ENCODE peak calls at places on chromosomes 2 and 18, in eight cellular contexts. One of them, this sample, is unnamed.

GRCh38 chr2:110886806-110887573 is 154.6 kb downstream of the ACOXL start:
- DNase-seq in coronary artery: no peak
- DNase-seq in heart left ventricle: no peak
- DNase-seq in cardiac muscle cell: no peak
- DNase-seq in DND-41: no peak
- DNase-seq in GM12878: no peak
- DNase-seq in foreskin fibroblast: no peak
- DNase-seq in fibroblast of the aortic adventitia: no peak
- DNase-seq in this sample: no peak

GRCh38 chr2:2328847-2329246 is 2.2 kb downstream of the MYT1L start:
- DNase-seq in coronary artery: no peak
- DNase-seq in heart left ventricle: no peak
- DNase-seq in cardiac muscle cell: peak; percentile 79
- DNase-seq in DND-41: peak; percentile 42
- DNase-seq in GM12878: no peak
- DNase-seq in foreskin fibroblast: no peak
- DNase-seq in fibroblast of the aortic adventitia: no peak
- DNase-seq in this sample: no peak

GRCh38 chr2:5981241-5982055 is 289.3 kb downstream of the SOX11 start:
- DNase-seq in coronary artery: no peak
- DNase-seq in heart left ventricle: no peak
- DNase-seq in cardiac muscle cell: peak; percentile 32
- DNase-seq in DND-41: no peak
- DNase-seq in GM12878: no peak
- DNase-seq in foreskin fibroblast: no peak
- DNase-seq in fibroblast of the aortic adventitia: no peak
- DNase-seq in this sample: no peak

GRCh38 chr2:121949271-121949670 is 193.8 kb downstream of the TSN start:
- DNase-seq in coronary artery: no peak
- DNase-seq in heart left ventricle: no peak
- DNase-seq in cardiac muscle cell: no peak
- DNase-seq in DND-41: no peak
- DNase-seq in GM12878: no peak
- DNase-seq in foreskin fibroblast: no peak
- DNase-seq in fibroblast of the aortic adventitia: no peak
- DNase-seq in this sample: no peak

GRCh38 chr18:68623342-68623741 is 91.6 kb downstream of the TMX3 start:
- DNase-seq in coronary artery: no peak
- DNase-seq in heart left ventricle: no peak
- DNase-seq in cardiac muscle cell: peak; percentile 68
- DNase-seq in DND-41: peak; percentile 21
- DNase-seq in GM12878: no peak
- DNase-seq in foreskin fibroblast: peak; percentile 90
- DNase-seq in fibroblast of the aortic adventitia: peak; percentile 89
- DNase-seq in this sample: peak; percentile 40

GRCh38 chr2:17615728-17616351 is 75.3 kb downstream of the VSNL1 start:
- DNase-seq in coronary artery: no peak
- DNase-seq in heart left ventricle: no peak
- DNase-seq in cardiac muscle cell: no peak
- DNase-seq in DND-41: no peak
- DNase-seq in GM12878: no peak
- DNase-seq in foreskin fibroblast: peak; percentile 72
- DNase-seq in fibroblast of the aortic adventitia: peak; percentile 85
- DNase-seq in this sample: no peak

GRCh38 chr2:104321141-104321799 is 532.6 kb upstream of the POU3F3 start:
- DNase-seq in coronary artery: no peak
- DNase-seq in heart left ventricle: no peak
- DNase-seq in cardiac muscle cell: no peak
- DNase-seq in DND-41: no peak
- DNase-seq in GM12878: no peak
- DNase-seq in foreskin fibroblast: no peak
- DNase-seq in fibroblast of the aortic adventitia: no peak
- DNase-seq in this sample: no peak

GRCh38 chr2:167264380-167264779 is 376.1 kb downstream of the XIRP2 start:
- DNase-seq in coronary artery: no peak
- DNase-seq in heart left ventricle: no peak
- DNase-seq in cardiac muscle cell: peak; percentile 46
- DNase-seq in DND-41: no peak
- DNase-seq in GM12878: no peak
- DNase-seq in foreskin fibroblast: peak; percentile 27
- DNase-seq in fibroblast of the aortic adventitia: no peak
- DNase-seq in this sample: no peak

GRCh38 chr2:66574701-66575624 is 140.0 kb downstream of the MEIS1 start:
- DNase-seq in coronary artery: peak; percentile 77
- DNase-seq in heart left ventricle: peak; percentile 46
- DNase-seq in cardiac muscle cell: peak; percentile 91
- DNase-seq in DND-41: no peak
- DNase-seq in GM12878: no peak
- DNase-seq in foreskin fibroblast: peak; percentile 92
- DNase-seq in fibroblast of the aortic adventitia: peak; percentile 92
- DNase-seq in this sample: no peak

GRCh38 chr18:61803393-61803792 is 89.4 kb downstream of the RNF152 start:
- DNase-seq in coronary artery: no peak
- DNase-seq in heart left ventricle: no peak
- DNase-seq in cardiac muscle cell: no peak
- DNase-seq in DND-41: no peak
- DNase-seq in GM12878: no peak
- DNase-seq in foreskin fibroblast: no peak
- DNase-seq in fibroblast of the aortic adventitia: no peak
- DNase-seq in this sample: no peak

GRCh38 chr2:227862227-227862740 is 9.1 kb upstream of the DAW1 start:
- DNase-seq in coronary artery: no peak
- DNase-seq in heart left ventricle: no peak
- DNase-seq in cardiac muscle cell: peak; percentile 63
- DNase-seq in DND-41: peak; percentile 7
- DNase-seq in GM12878: no peak
- DNase-seq in foreskin fibroblast: peak; percentile 81
- DNase-seq in fibroblast of the aortic adventitia: peak; percentile 76
- DNase-seq in this sample: no peak

DNA sequence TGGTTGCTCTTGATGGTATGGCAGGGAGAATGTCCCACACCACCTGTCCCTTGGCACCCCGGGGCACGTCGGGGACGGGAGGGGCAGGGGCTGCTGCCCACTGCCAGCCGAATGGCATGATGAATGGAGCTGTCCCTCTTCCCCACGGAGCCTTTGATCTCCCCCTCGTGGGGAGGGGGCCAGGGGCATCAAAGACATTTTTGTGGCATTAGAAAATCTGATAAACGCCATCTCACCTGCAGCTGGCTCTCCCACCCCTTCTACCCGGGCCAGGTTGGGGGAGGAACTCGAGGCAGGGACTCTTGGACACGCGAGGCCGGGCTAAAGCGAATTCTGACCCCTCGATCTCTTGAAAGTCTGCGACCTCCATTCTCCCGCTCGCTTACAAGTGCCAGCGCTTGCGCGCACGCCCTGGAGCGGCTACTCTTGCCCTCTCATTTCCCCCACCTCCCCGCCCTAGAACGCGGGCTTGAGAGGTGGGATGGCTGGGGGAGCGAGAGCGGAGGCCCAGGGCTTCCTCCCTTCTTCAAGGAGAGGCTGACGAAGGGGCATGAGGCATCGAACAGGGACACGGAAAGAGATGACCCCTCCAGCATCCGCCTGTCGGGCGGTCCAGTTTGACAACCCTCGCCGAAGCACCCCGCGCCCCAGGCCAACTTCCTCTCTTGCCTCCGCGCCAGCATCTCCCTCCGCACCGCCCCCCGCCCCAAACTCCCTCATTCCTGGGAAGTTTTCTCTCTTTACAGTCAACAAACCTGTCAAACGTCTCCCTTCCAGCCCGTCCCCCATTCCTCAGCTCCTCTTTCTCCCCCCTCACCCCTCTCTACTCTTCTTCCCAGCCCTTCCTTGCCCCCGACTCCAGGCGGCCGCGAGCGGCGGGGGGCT is 692 bp upstream of the WNT6 start:
- DNase-seq in coronary artery: peak; percentile 52
- DNase-seq in heart left ventricle: no peak
- DNase-seq in cardiac muscle cell: no peak
- DNase-seq in DND-41: no peak
- DNase-seq in GM12878: no peak
- DNase-seq in foreskin fibroblast: no peak
- DNase-seq in fibroblast of the aortic adventitia: no peak
- DNase-seq in this sample: no peak
- H3K4me3 ChIP-seq in coronary artery: peak overlapping the region; percentile 77
- H3K4me3 ChIP-seq in heart left ventricle: peak overlapping the region; percentile 44
- H3K4me3 ChIP-seq in cardiac muscle cell: peak overlapping the region; percentile 31
- H3K4me3 ChIP-seq in DND-41: no peak overlapping the region
- H3K4me3 ChIP-seq in GM12878: no peak overlapping the region
- H3K4me3 ChIP-seq in foreskin fibroblast: no peak overlapping the region
- H3K4me3 ChIP-seq in fibroblast of the aortic adventitia: no peak overlapping the region
- H3K4me3 ChIP-seq in this sample: no peak overlapping the region

GRCh38 chr2:115165529-115166109 is 723.2 kb downstream of the DPP10 start:
- DNase-seq in coronary artery: no peak
- DNase-seq in heart left ventricle: no peak
- DNase-seq in cardiac muscle cell: peak; percentile 69
- DNase-seq in DND-41: peak; percentile 5
- DNase-seq in GM12878: no peak
- DNase-seq in foreskin fibroblast: peak; percentile 16
- DNase-seq in fibroblast of the aortic adventitia: peak; percentile 13
- DNase-seq in this sample: peak; percentile 19
- TF ChIP-seq CTCF in coronary artery: no peak
- TF ChIP-seq CTCF in heart left ventricle: no peak
- TF ChIP-seq CTCF in cardiac muscle cell: peak; percentile 52
- TF ChIP-seq CTCF in DND-41: peak; percentile 54
- TF ChIP-seq CTCF in GM12878: peak; percentile 47
- TF ChIP-seq CTCF in foreskin fibroblast: peak; percentile 52
- TF ChIP-seq CTCF in fibroblast of the aortic adventitia: peak; percentile 40
- TF ChIP-seq CTCF in this sample: peak; percentile 56

DNA sequence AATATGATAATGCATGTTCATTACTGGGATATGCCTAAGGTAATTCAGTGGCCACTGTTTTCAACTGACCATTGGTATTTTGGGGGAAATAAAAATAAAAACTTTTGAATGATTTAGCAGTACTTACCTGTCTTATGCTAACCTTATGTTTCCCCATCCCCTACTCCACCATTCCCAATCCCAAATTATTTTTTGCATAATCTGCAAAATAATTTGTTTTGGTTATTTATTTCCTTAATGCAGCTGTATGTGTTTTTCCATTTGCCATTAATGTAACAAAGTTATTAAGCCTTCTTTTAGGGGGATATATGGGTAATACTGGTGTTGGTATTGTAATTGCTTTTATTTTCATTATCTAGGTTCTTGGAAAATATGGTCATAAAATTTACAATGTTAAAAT is 213.9 kb upstream of the GULP1 start:
- DNase-seq in coronary artery: no peak
- DNase-seq in heart left ventricle: no peak
- DNase-seq in cardiac muscle cell: no peak
- DNase-seq in DND-41: no peak
- DNase-seq in GM12878: no peak
- DNase-seq in foreskin fibroblast: no peak
- DNase-seq in fibroblast of the aortic adventitia: no peak
- DNase-seq in this sample: no peak
- H3K4me3 ChIP-seq in coronary artery: no peak overlapping the region
- H3K4me3 ChIP-seq in heart left ventricle: no peak overlapping the region
- H3K4me3 ChIP-seq in cardiac muscle cell: no peak overlapping the region
- H3K4me3 ChIP-seq in DND-41: no peak overlapping the region
- H3K4me3 ChIP-seq in GM12878: no peak overlapping the region
- H3K4me3 ChIP-seq in foreskin fibroblast: no peak overlapping the region
- H3K4me3 ChIP-seq in fibroblast of the aortic adventitia: no peak overlapping the region
- H3K4me3 ChIP-seq in this sample: no peak overlapping the region

GRCh38 chr2:63981702-63982103 is 37.5 kb downstream of the VPS54 start:
- DNase-seq in coronary artery: no peak
- DNase-seq in heart left ventricle: no peak
- DNase-seq in cardiac muscle cell: no peak
- DNase-seq in DND-41: no peak
- DNase-seq in GM12878: no peak
- DNase-seq in foreskin fibroblast: no peak
- DNase-seq in fibroblast of the aortic adventitia: no peak
- DNase-seq in this sample: peak; percentile 67

GRCh38 chr2:63980794-63981193 is 38.4 kb downstream of the VPS54 start:
- DNase-seq in coronary artery: no peak
- DNase-seq in heart left ventricle: no peak
- DNase-seq in cardiac muscle cell: no peak
- DNase-seq in DND-41: no peak
- DNase-seq in GM12878: no peak
- DNase-seq in foreskin fibroblast: no peak
- DNase-seq in fibroblast of the aortic adventitia: no peak
- DNase-seq in this sample: no peak

GRCh38 chr2:63975437-63976124 is 43.6 kb downstream of the VPS54 start:
- DNase-seq in coronary artery: no peak
- DNase-seq in heart left ventricle: no peak
- DNase-seq in cardiac muscle cell: no peak
- DNase-seq in DND-41: no peak
- DNase-seq in GM12878: no peak
- DNase-seq in foreskin fibroblast: no peak
- DNase-seq in fibroblast of the aortic adventitia: no peak
- DNase-seq in this sample: no peak

GRCh38 chr2:63976125-63976510 is 43.1 kb downstream of the VPS54 start:
- DNase-seq in coronary artery: no peak
- DNase-seq in heart left ventricle: no peak
- DNase-seq in cardiac muscle cell: no peak
- DNase-seq in DND-41: no peak
- DNase-seq in GM12878: no peak
- DNase-seq in foreskin fibroblast: no peak
- DNase-seq in fibroblast of the aortic adventitia: no peak
- DNase-seq in this sample: no peak

DNA sequence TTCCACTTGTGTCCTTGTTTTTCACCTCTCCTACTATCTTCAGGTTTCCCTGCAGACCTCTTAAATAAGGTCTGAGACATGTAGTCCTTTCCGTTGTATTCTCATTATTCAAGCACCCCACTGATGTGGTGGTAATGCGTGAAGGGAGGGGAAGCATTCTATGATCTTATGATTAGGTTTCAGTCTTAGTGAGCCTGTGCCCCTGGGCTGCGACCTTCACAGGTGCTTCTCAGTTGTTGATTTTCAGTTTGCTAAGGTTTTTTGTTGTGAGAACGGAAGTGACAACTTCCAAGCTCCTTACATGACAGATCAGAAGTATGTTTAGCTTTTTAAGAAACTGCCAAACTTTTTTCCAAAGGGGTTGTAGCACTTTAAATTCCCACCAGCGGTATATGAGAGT is 41.3 kb downstream of the VPS54 start:
- DNase-seq in coronary artery: no peak
- DNase-seq in heart left ventricle: no peak
- DNase-seq in cardiac muscle cell: no peak
- DNase-seq in DND-41: peak; percentile 52
- DNase-seq in GM12878: peak; percentile 56
- DNase-seq in foreskin fibroblast: no peak
- DNase-seq in fibroblast of the aortic adventitia: no peak
- DNase-seq in this sample: no peak
- TF ChIP-seq CTCF in coronary artery: no peak
- TF ChIP-seq CTCF in heart left ventricle: no peak
- TF ChIP-seq CTCF in cardiac muscle cell: no peak
- TF ChIP-seq CTCF in DND-41: no peak
- TF ChIP-seq CTCF in GM12878: no peak
- TF ChIP-seq CTCF in foreskin fibroblast: no peak
- TF ChIP-seq CTCF in fibroblast of the aortic adventitia: no peak
- TF ChIP-seq CTCF in this sample: no peak

This sample was measured in LNCaP clone FGC.